ENCODE peak calls at places on chromosomes 13 and 19, in eight cellular contexts. H, R, K, M, G, C, D and I are unnamed samples.

GRCh38 chr13:24053505-24054251 is 106.8 kb upstream of the SPATA13 start:
- DNase-seq in G (peak; percentile 81), C (peak; percentile 91), M (peak; percentile 86), D (peak; percentile 76), R (peak; percentile 81), H (peak; percentile 73), K (peak; percentile 86), I (peak; percentile 78)

GRCh38 chr13:87820221-87820620 is 149.1 kb downstream of the SLITRK5 start:
- DNase-seq in M (no peak), G (no peak), D (no peak), K (no peak), H (no peak), R (no peak), C (no peak), I (no peak)

GRCh38 chr13:51534075-51534817 is 50.0 kb upstream of the WDFY2 start:
- DNase-seq in G (no peak), M (no peak), C (no peak), K (no peak), H (peak; percentile 43), R (no peak), D (no peak), I (no peak)

GRCh38 chr13:75250526-75251183 is 231.3 kb downstream of the TBC1D4 start:
- DNase-seq in M (no peak), K (no peak), H (peak; percentile 64), C (no peak), R (no peak), D (no peak), G (no peak), I (no peak)

GRCh38 chr19:31235806-31236205 is 113.4 kb downstream of the TSHZ3 start:
- DNase-seq in H (no peak), G (no peak), R (no peak), C (peak; percentile 4), M (no peak), D (no peak), K (no peak), I (no peak)

GRCh38 chr13:84653915-84654534 is 771.8 kb upstream of the SLITRK1 start:
- DNase-seq in R (no peak), M (no peak), K (no peak), D (no peak), G (no peak), H (no peak), C (no peak), I (no peak)

GRCh38 chr13:113915012-113915763 is 51.3 kb upstream of the GAS6 start:
- DNase-seq in K (no peak), R (no peak), M (no peak), C (no peak), H (no peak), D (no peak), G (no peak), I (no peak)

GRCh38 chr19:34501339-34502320 is 20.1 kb downstream of the WTIP start:
- DNase-seq in K (peak; percentile 83), D (peak; percentile 98), G (peak; percentile 69), H (peak; percentile 95), C (peak; percentile 86), R (peak; percentile 91), M (peak; percentile 94), I (peak; percentile 70)

GRCh38 chr19:10111405-10111811 is at the start of gene P2RY11:
- DNase-seq in C (no peak), M (no peak), D (peak; percentile 23), H (no peak), G (no peak), K (no peak), R (no peak), I (no peak)

DNA sequence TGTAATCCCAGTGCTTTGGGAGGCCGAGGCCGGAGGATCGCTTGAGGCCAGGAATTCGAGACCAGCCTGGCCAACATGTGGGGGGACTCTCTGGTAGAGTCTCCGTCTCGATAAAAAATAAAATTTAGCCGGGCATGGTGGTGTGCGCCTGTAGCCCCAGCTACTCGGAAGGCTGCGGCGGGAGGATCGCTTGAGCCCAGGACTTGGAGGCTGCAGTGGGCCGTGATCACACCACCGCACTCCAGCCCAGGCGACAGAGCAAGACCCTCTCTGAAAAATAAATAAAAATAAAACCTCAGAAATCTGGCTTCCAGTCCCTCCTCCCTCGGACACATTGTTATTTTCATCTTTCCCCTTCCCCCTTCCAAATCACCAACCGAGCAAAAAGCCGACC is 332 bp downstream of the IRGQ start:
- DNase-seq in D (no peak), H (no peak), M (no peak), G (no peak), C (no peak), K (peak; percentile 11), R (peak; percentile 33), I (no peak)
- TF ChIP-seq EZH2phosphoT487 in D (no peak), H (no peak), M (no peak), G (no peak), C (no peak), K (no peak), R (no peak), I (no peak)

GRCh38 chr13:31522431-31522830 is 216.9 kb upstream of the RXFP2 start:
- DNase-seq in K (no peak), R (no peak), C (no peak), M (no peak), G (no peak), H (no peak), D (no peak), I (no peak)
- H3K4me3 ChIP-seq in K (no peak overlapping the region), R (no peak overlapping the region), C (no peak overlapping the region), M (no peak overlapping the region), G (no peak overlapping the region), H (no peak overlapping the region), D (no peak overlapping the region), I (no peak overlapping the region)

GRCh38 chr13:94031609-94032008 is 447.9 kb downstream of the DCT start:
- DNase-seq in C (no peak), D (no peak), M (no peak), G (no peak), K (no peak), H (no peak), R (no peak), I (no peak)
- TF ChIP-seq EZH2phosphoT487 in C (no peak), D (no peak), M (no peak), G (no peak), K (no peak), H (no peak), R (no peak), I (no peak)

GRCh38 chr19:47644199-47644598 is 35.3 kb downstream of the BICRA start:
- DNase-seq in D (no peak), R (no peak), G (no peak), H (no peak), M (no peak), K (no peak), C (no peak), I (no peak)

GRCh38 chr19:47643281-47643680 is 34.3 kb downstream of the BICRA start:
- DNase-seq in C (no peak), G (no peak), R (no peak), M (no peak), H (no peak), K (no peak), D (no peak), I (no peak)

GRCh38 chr19:47641891-47642485 is 33.1 kb downstream of the BICRA start:
- DNase-seq in D (no peak), R (no peak), H (no peak), C (no peak), K (no peak), M (no peak), G (no peak), I (no peak)

GRCh38 chr19:47646924-47647323 is 38.0 kb downstream of the BICRA start:
- DNase-seq in G (no peak), D (no peak), R (no peak), H (no peak), M (no peak), K (no peak), C (no peak), I (no peak)

DNA sequence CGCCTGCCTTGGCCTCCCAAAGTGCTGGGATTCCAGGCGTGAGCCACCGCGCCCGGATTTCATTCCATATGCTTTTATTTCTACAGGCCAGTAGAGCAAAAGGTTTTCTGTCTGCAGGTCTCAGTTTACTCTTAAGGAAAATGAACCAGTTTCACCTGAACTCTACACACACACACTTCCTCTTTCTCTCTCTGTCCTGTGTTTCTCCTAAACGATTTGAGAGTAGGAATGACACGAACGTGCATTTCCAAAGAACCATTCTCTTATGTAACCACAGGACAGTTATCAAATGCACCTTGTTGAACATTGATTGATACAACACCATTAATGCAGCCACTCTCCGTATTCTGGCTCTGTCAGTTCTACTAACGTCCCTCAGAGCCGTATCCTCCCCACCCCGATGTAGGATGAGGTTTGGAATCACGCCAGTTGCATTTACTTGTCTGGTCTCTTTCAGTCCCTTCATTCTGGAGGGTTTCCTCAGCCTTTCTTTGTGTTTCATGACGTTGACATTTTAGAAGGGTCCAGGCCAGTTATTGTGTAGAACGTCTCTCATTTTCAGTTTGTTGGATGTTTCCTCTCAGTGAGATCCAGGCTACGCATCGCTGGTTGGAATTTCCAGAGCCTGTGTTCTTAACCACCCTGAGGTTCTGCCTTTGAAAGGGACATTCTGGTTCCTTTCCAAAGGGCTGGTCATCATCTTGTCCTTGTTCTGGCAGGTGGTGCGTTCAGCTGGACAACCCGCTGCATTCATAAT is 36.0 kb downstream of the BICRA start:
- DNase-seq in C (no peak), R (no peak), D (no peak), K (no peak), G (no peak), H (no peak), M (no peak), I (no peak)
- H3K4me3 ChIP-seq in C (no peak overlapping the region), R (no peak overlapping the region), D (no peak overlapping the region), K (no peak overlapping the region), G (no peak overlapping the region), H (no peak overlapping the region), M (no peak overlapping the region), I (no peak overlapping the region)

GRCh38 chr13:31765441-31765840 is 26.1 kb downstream of the RXFP2 start:
- DNase-seq in H (peak; percentile 88), D (no peak), C (no peak), R (no peak), K (no peak), M (no peak), G (no peak), I (no peak)
- TF ChIP-seq EZH2phosphoT487 in H (peak; percentile 70), D (no peak), C (no peak), R (no peak), K (no peak), M (no peak), G (no peak), I (no peak)

GRCh38 chr19:49331616-49332055 is 3.6 kb upstream of the CD37 start:
- DNase-seq in K (peak; percentile 54), R (peak; percentile 64), H (peak; percentile 60), M (peak; percentile 67), C (peak; percentile 55), G (peak; percentile 37), D (peak; percentile 63), I (peak; percentile 91)

GRCh38 chr19:49324801-49325491 is at the start of gene SLC6A16:
- DNase-seq in R (no peak), G (no peak), M (no peak), K (no peak), D (no peak), C (no peak), H (no peak), I (no peak)

GRCh38 chr19:49328741-49329140 is 3.8 kb upstream of the SLC6A16 start:
- DNase-seq in H (no peak), G (no peak), M (no peak), C (no peak), R (no peak), K (no peak), D (no peak), I (no peak)

GRCh38 chr19:49326165-49326704 is 1.2 kb upstream of the SLC6A16 start:
- DNase-seq in R (no peak), M (no peak), G (no peak), C (no peak), K (no peak), D (no peak), H (no peak), I (peak; percentile 91)

GRCh38 chr19:49327878-49328544 is 3.0 kb upstream of the SLC6A16 start:
- DNase-seq in C (peak; percentile 58), R (peak; percentile 30), M (no peak), G (peak; percentile 19), K (peak; percentile 58), H (peak; percentile 67), D (no peak), I (peak; percentile 87)
- H3K4me3 ChIP-seq in C (no peak overlapping the region), R (no peak overlapping the region), M (no peak overlapping the region), G (no peak overlapping the region), K (no peak overlapping the region), H (no peak overlapping the region), D (no peak overlapping the region), I (peak overlapping the region; percentile 58)